ENCODE peak calls at places on chromosomes 13 and 19, in seven cellular contexts. E is A673; O is CD4-positive, CD25-positive, alpha-beta regulatory T cell; J is CD4-positive, alpha-beta memory T cell; M is CD8-positive, alpha-beta memory T cell; U is BE2C; G is stomach. R is an unnamed sample.

GRCh38 chr19:47414469-47414868 is 4.9 kb downstream of the MEIS3 start:
- DNase-seq in E (peak; percentile 23), O (no peak), J (no peak), M (no peak), U (peak; percentile 76), G (no peak), R (no peak)

GRCh38 chr19:18488838-18489626 is 32.8 kb downstream of the ELL start:
- DNase-seq in E (no peak), O (no peak), J (no peak), M (no peak), U (peak; percentile 72), G (peak; percentile 63), R (no peak)

GRCh38 chr13:41652735-41653361 is 195.5 kb downstream of the RGCC start:
- DNase-seq in E (peak; percentile 52), O (peak; percentile 5), J (peak; percentile 49), M (no peak), U (peak; percentile 29), G (no peak), R (peak; percentile 37)

GRCh38 chr19:5098646-5099045 is 129.7 kb downstream of the KDM4B start:
- DNase-seq in E (no peak), O (no peak), J (no peak), M (no peak), U (no peak), G (no peak), R (no peak)

GRCh38 chr13:51396352-51396751 is 56.5 kb downstream of the INTS6 start:
- DNase-seq in E (no peak), O (no peak), J (no peak), M (no peak), U (no peak), G (no peak), R (no peak)

GRCh38 chr13:99377641-99378040 is 70.4 kb upstream of the GPR183 start:
- DNase-seq in E (no peak), O (no peak), J (no peak), M (no peak), U (no peak), G (no peak), R (no peak)

GRCh38 chr19:5805465-5806132 is 732 bp downstream of the NRTN start:
- DNase-seq in E (peak; percentile 85), O (peak; percentile 39), J (peak; percentile 54), M (peak; percentile 38), U (peak; percentile 93), G (peak; percentile 88), R (peak; percentile 90)

GRCh38 chr13:48625396-48626076 is 28.2 kb upstream of the CYSLTR2 start:
- DNase-seq in E (no peak), O (no peak), J (no peak), M (no peak), U (no peak), G (no peak), R (no peak)

GRCh38 chr13:50130686-50131051 is 115.4 kb downstream of the KCNRG start:
- DNase-seq in E (no peak), O (peak; percentile 19), J (peak; percentile 57), M (no peak), U (peak; percentile 31), G (no peak), R (no peak)

GRCh38 chr19:34487651-34488051 is 6.1 kb downstream of the WTIP start:
- DNase-seq in E (no peak), O (no peak), J (no peak), M (no peak), U (no peak), G (no peak), R (no peak)

GRCh38 chr19:55613930-55614710 is 8.7 kb downstream of the ZNF865 start:
- DNase-seq in E (no peak), O (no peak), J (no peak), M (no peak), U (no peak), G (no peak), R (no peak)

GRCh38 chr19:46283771-46284170 is 13.1 kb upstream of the HIF3A start:
- DNase-seq in E (peak; percentile 47), O (no peak), J (no peak), M (no peak), U (no peak), G (no peak), R (no peak)

GRCh38 chr19:52270266-52270885 is 989 bp downstream of the ZNF766 start:
- DNase-seq in E (peak; percentile 33), O (no peak), J (no peak), M (no peak), U (peak; percentile 26), G (no peak), R (peak; percentile 13)

GRCh38 chr19:38729653-38730469 is 14.4 kb downstream of the CAPN12 start:
- DNase-seq in E (peak; percentile 70), O (peak; percentile 55), J (peak; percentile 69), M (peak; percentile 63), U (peak; percentile 89), G (peak; percentile 77), R (peak; percentile 87)

GRCh38 chr13:39245688-39246087 is 207.4 kb downstream of the NHLRC3 start:
- DNase-seq in E (peak; percentile 44), O (no peak), J (no peak), M (no peak), U (no peak), G (no peak), R (no peak)

GRCh38 chr19:17889609-17890214 is 18.0 kb downstream of the SLC5A5 start:
- DNase-seq in E (peak; percentile 75), O (no peak), J (no peak), M (no peak), U (no peak), G (no peak), R (peak; percentile 65)

GRCh38 chr13:79988573-79988972 is 352.4 kb downstream of the SPRY2 start:
- DNase-seq in E (no peak), O (no peak), J (no peak), M (no peak), U (no peak), G (peak; percentile 37), R (no peak)

GRCh38 chr19:17281391-17282304 is at the start of gene ANKLE1:
- DNase-seq in E (peak; percentile 73), O (no peak), J (no peak), M (no peak), U (no peak), G (peak; percentile 32), R (no peak)

GRCh38 chr13:21686761-21687391 is 16.0 kb downstream of the FGF9 start:
- DNase-seq in E (no peak), O (no peak), J (no peak), M (no peak), U (no peak), G (no peak), R (no peak)

GRCh38 chr19:40611900-40612698 is 10.9 kb downstream of the LTBP4 start:
- DNase-seq in E (no peak), O (no peak), J (no peak), M (no peak), U (no peak), G (no peak), R (no peak)

GRCh38 chr19:54660306-54660705 is 2.5 kb upstream of the LILRB4 start:
- DNase-seq in E (no peak), O (no peak), J (no peak), M (no peak), U (no peak), G (no peak), R (no peak)

GRCh38 chr19:2040647-2041435 is 10.2 kb downstream of the MKNK2 start:
- DNase-seq in E (no peak), O (no peak), J (no peak), M (no peak), U (no peak), G (no peak), R (no peak)
- H3K36me3 ChIP-seq in E (peaks cover 44% of the 10 kb centered on the region), O (peaks cover 54% of the 10 kb centered on the region), J (peaks cover 46% of the 10 kb centered on the region), M (peaks cover 26% of the 10 kb centered on the region), U (peaks cover 49% of the 10 kb centered on the region), G (peaks cover 79% of the 10 kb centered on the region), R (peaks cover 7% of the 10 kb centered on the region)

GRCh38 chr13:43364210-43365041 is 341.0 kb downstream of the DNAJC15 start:
- DNase-seq in E (peak; percentile 81), O (no peak), J (no peak), M (no peak), U (peak; percentile 62), G (no peak), R (no peak)
- H3K36me3 ChIP-seq in E (no peaks in the 10 kb centered on the region), O (no peaks in the 10 kb centered on the region), J (no peaks in the 10 kb centered on the region), M (no peaks in the 10 kb centered on the region), U (no peaks in the 10 kb centered on the region), G (no peaks in the 10 kb centered on the region), R (no peaks in the 10 kb centered on the region)

DNA sequence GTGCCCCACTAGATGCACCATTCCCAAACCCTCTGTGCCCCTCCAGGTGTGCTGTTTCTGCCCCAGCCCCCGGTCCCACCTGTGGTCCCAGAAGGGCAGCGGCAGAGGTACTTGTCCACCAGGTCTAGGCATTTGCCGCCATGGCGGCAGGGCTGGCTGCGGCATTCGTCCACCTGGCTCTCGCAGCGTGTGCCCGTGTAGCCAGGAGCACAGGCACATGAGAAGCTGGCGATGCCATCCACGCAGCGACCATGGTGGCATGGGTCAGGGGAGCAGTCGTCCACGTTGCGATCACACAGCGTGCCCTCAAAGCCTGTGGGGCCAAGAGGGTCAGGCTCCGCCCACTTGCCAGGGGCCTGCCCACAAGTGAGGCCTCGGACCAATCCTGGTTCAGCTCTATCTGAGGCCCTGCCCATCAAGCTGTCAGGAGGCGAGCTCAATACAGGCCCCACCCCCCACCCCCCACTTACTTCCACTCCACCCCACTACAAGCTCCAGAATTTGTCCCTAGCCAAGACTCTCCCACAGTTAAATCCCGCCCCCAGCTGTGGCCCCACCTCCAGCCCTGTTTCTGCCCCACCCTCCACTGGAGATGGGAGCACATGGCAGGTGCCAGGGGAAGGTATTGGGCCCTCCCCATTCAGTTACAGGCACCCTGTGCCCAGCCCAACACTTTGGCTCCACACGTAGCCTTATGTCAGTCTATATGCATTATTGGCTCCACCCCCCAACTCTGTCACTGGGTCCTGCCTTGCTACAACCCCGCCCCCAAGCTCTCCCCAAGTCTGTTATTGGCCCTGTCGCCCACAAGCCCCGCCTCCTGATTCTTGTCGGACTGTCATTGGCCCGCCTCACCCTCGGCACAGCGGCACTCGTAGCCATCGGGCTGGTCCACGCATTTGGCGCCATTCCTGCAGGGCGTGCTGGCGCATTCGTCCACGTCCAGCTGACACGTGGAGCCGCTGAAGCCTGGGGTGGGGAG is 13.5 kb downstream of the NOTCH3 start:
- DNase-seq in E (peak; percentile 54), O (no peak), J (no peak), M (no peak), U (peak; percentile 44), G (no peak), R (peak; percentile 61)
- H3K36me3 ChIP-seq in E (no peaks in the 10 kb centered on the region), O (no peaks in the 10 kb centered on the region), J (no peaks in the 10 kb centered on the region), M (no peaks in the 10 kb centered on the region), U (no peaks in the 10 kb centered on the region), G (peaks cover 5% of the 10 kb centered on the region), R (peaks cover 42% of the 10 kb centered on the region)

GRCh38 chr13:20054586-20054985 is 96.1 kb downstream of the ZMYM2 start:
- DNase-seq in E (no peak), O (no peak), J (no peak), M (no peak), U (no peak), G (no peak), R (no peak)
- H3K36me3 ChIP-seq in E (peaks cover 31% of the 10 kb centered on the region), O (peaks cover 41% of the 10 kb centered on the region), J (peaks cover 24% of the 10 kb centered on the region), M (peaks cover 20% of the 10 kb centered on the region), U (peaks cover 73% of the 10 kb centered on the region), G (peaks cover 75% of the 10 kb centered on the region), R (peaks cover 59% of the 10 kb centered on the region)

R was measured in SJCRH30.